ENCODE peak calls at places on chromosomes 16 and 17, in eight cellular contexts. One of them, this sample, is unnamed.

GRCh38 chr17:20955437-20956323 is 87.1 kb downstream of the USP22 start:
- DNase-seq in MCF 10A: peak
- DNase-seq in islet precursor cell: no peak
- DNase-seq in NCI-H2171 treated with DMSO at 0.1 percent for 48 hours: no peak
- DNase-seq in cardiac muscle cell: peak
- DNase-seq in prostate gland: peak
- DNase-seq in stimulated activated CD4-positive, alpha-beta T cell treated with anti-CD3 and anti-CD28 coated beads, Interleukin-12 subunit alpha, Interleukin-12 subunit beta, amount 100 ng/mL, for 4 hours: no peak
- DNase-seq in GDM1: no peak
- DNase-seq in this sample: no peak

GRCh38 chr16:51155901-51156810 is 5.1 kb upstream of the SALL1 start:
- DNase-seq in cardiac muscle cell: peak
- DNase-seq in NCI-H2171 treated with DMSO at 0.1 percent for 48 hours: no peak
- DNase-seq in MCF 10A: no peak
- DNase-seq in stimulated activated CD4-positive, alpha-beta T cell treated with anti-CD3 and anti-CD28 coated beads, Interleukin-12 subunit alpha, Interleukin-12 subunit beta, amount 100 ng/mL, for 4 hours: no peak
- DNase-seq in GDM1: no peak
- DNase-seq in islet precursor cell: peak
- DNase-seq in prostate gland: no peak
- DNase-seq in this sample: no peak

GRCh38 chr16:70715113-70715711 is 29.4 kb upstream of the MTSS2 start:
- DNase-seq in cardiac muscle cell: peak
- DNase-seq in stimulated activated CD4-positive, alpha-beta T cell treated with anti-CD3 and anti-CD28 coated beads, Interleukin-12 subunit alpha, Interleukin-12 subunit beta, amount 100 ng/mL, for 4 hours: no peak
- DNase-seq in GDM1: no peak
- DNase-seq in NCI-H2171 treated with DMSO at 0.1 percent for 48 hours: peak
- DNase-seq in prostate gland: peak
- DNase-seq in islet precursor cell: peak
- DNase-seq in MCF 10A: peak
- DNase-seq in this sample: peak

GRCh38 chr17:75517277-75517865 is 1.0 kb downstream of the TSEN54 start:
- DNase-seq in GDM1: no peak
- DNase-seq in cardiac muscle cell: no peak
- DNase-seq in islet precursor cell: no peak
- DNase-seq in MCF 10A: no peak
- DNase-seq in prostate gland: no peak
- DNase-seq in NCI-H2171 treated with DMSO at 0.1 percent for 48 hours: no peak
- DNase-seq in stimulated activated CD4-positive, alpha-beta T cell treated with anti-CD3 and anti-CD28 coated beads, Interleukin-12 subunit alpha, Interleukin-12 subunit beta, amount 100 ng/mL, for 4 hours: no peak
- DNase-seq in this sample: no peak

GRCh38 chr17:46770818-46771600 is 47.5 kb downstream of the WNT3 start:
- DNase-seq in NCI-H2171 treated with DMSO at 0.1 percent for 48 hours: peak
- DNase-seq in GDM1: peak
- DNase-seq in prostate gland: no peak
- DNase-seq in cardiac muscle cell: peak
- DNase-seq in MCF 10A: no peak
- DNase-seq in stimulated activated CD4-positive, alpha-beta T cell treated with anti-CD3 and anti-CD28 coated beads, Interleukin-12 subunit alpha, Interleukin-12 subunit beta, amount 100 ng/mL, for 4 hours: peak
- DNase-seq in islet precursor cell: peak
- DNase-seq in this sample: peak

GRCh38 chr17:7137182-7137943 is 22.7 kb upstream of the ASGR2 start:
- DNase-seq in GDM1: no peak
- DNase-seq in MCF 10A: no peak
- DNase-seq in NCI-H2171 treated with DMSO at 0.1 percent for 48 hours: peak
- DNase-seq in cardiac muscle cell: no peak
- DNase-seq in prostate gland: no peak
- DNase-seq in islet precursor cell: peak
- DNase-seq in stimulated activated CD4-positive, alpha-beta T cell treated with anti-CD3 and anti-CD28 coated beads, Interleukin-12 subunit alpha, Interleukin-12 subunit beta, amount 100 ng/mL, for 4 hours: no peak
- DNase-seq in this sample: no peak

GRCh38 chr16:10965440-10966039 is 21.2 kb downstream of the CLEC16A start:
- DNase-seq in GDM1: no peak
- DNase-seq in NCI-H2171 treated with DMSO at 0.1 percent for 48 hours: peak
- DNase-seq in prostate gland: no peak
- DNase-seq in MCF 10A: no peak
- DNase-seq in cardiac muscle cell: no peak
- DNase-seq in islet precursor cell: no peak
- DNase-seq in stimulated activated CD4-positive, alpha-beta T cell treated with anti-CD3 and anti-CD28 coated beads, Interleukin-12 subunit alpha, Interleukin-12 subunit beta, amount 100 ng/mL, for 4 hours: no peak
- DNase-seq in this sample: no peak

GRCh38 chr17:67260051-67260987 is 15.3 kb upstream of the HELZ start:
- DNase-seq in GDM1: no peak
- DNase-seq in prostate gland: peak
- DNase-seq in stimulated activated CD4-positive, alpha-beta T cell treated with anti-CD3 and anti-CD28 coated beads, Interleukin-12 subunit alpha, Interleukin-12 subunit beta, amount 100 ng/mL, for 4 hours: no peak
- DNase-seq in islet precursor cell: no peak
- DNase-seq in NCI-H2171 treated with DMSO at 0.1 percent for 48 hours: no peak
- DNase-seq in MCF 10A: peak
- DNase-seq in cardiac muscle cell: peak
- DNase-seq in this sample: peak

GRCh38 chr17:18185391-18185790 is 1.8 kb downstream of the ALKBH5 start:
- DNase-seq in cardiac muscle cell: peak
- DNase-seq in NCI-H2171 treated with DMSO at 0.1 percent for 48 hours: no peak
- DNase-seq in MCF 10A: no peak
- DNase-seq in GDM1: no peak
- DNase-seq in islet precursor cell: no peak
- DNase-seq in stimulated activated CD4-positive, alpha-beta T cell treated with anti-CD3 and anti-CD28 coated beads, Interleukin-12 subunit alpha, Interleukin-12 subunit beta, amount 100 ng/mL, for 4 hours: no peak
- DNase-seq in prostate gland: no peak
- DNase-seq in this sample: peak